ENCODE peak calls at places on chromosomes 3 and 15, in seven cellular contexts. F is K562, V is HCT116, J is H1, A is HepG2, B is SK-N-SH, Y is GM12878. R is an unnamed sample.
A peak's percentile ranks its signal among the peaks of the same experiment; 100 is the strongest.

GRCh38 chr15:99433026-99433756 is 132.6 kb upstream of the MEF2A start:
- DNase-seq in J (no peak), A (no peak), Y (no peak), V (no peak), B (no peak), F (peak; percentile 57), R (no peak)

GRCh38 chr15:55846108-55846707 is 103.3 kb upstream of the PRTG start:
- DNase-seq in Y (peak; percentile 35), A (peak; percentile 69), J (peak; percentile 31), F (peak; percentile 72), V (peak; percentile 57), B (peak; percentile 65), R (peak; percentile 18)

GRCh38 chr15:60223161-60223560 is 174.6 kb downstream of the ANXA2 start:
- DNase-seq in J (no peak), V (no peak), A (no peak), B (no peak), Y (no peak), F (no peak), R (no peak)

GRCh38 chr3:8886556-8886955 is 76.7 kb downstream of the RAD18 start:
- DNase-seq in V (no peak), F (no peak), A (no peak), J (no peak), Y (no peak), B (no peak), R (no peak)

GRCh38 chr3:146160964-146161724 is at the start of gene PLOD2:
- DNase-seq in A (peak; percentile 92), Y (no peak), F (peak; percentile 9), B (peak; percentile 54), V (peak; percentile 35), J (peak; percentile 36), R (peak; percentile 92)

GRCh38 chr3:133880287-133880686 is 15.4 kb downstream of the RAB6B start:
- DNase-seq in Y (no peak), B (no peak), F (no peak), V (no peak), A (no peak), J (no peak), R (no peak)

GRCh38 chr3:64138656-64139375 is 86.5 kb downstream of the PRICKLE2 start:
- DNase-seq in V (no peak), A (no peak), Y (no peak), B (no peak), J (no peak), F (no peak), R (no peak)

GRCh38 chr3:40516201-40516600 is 8.6 kb upstream of the ZNF621 start:
- DNase-seq in B (no peak), F (no peak), Y (no peak), V (no peak), A (no peak), J (no peak), R (no peak)

GRCh38 chr3:79724206-79724605 is 43.6 kb downstream of the ROBO1 start:
- DNase-seq in Y (no peak), V (no peak), A (peak; percentile 5), B (no peak), J (no peak), F (no peak), R (peak; percentile 33)

GRCh38 chr3:120569224-120569915 is 26.8 kb upstream of the NDUFB4 start:
- DNase-seq in Y (no peak), J (no peak), V (no peak), F (no peak), A (no peak), B (no peak), R (no peak)

GRCh38 chr3:140223631-140224030 is 288.6 kb downstream of the CLSTN2 start:
- DNase-seq in J (no peak), A (peak; percentile 10), B (no peak), Y (no peak), V (no peak), F (no peak), R (no peak)

GRCh38 chr3:27349832-27350231 is 19.4 kb downstream of the NEK10 start:
- DNase-seq in F (no peak), B (no peak), A (no peak), J (no peak), Y (peak; percentile 56), V (no peak), R (no peak)

GRCh38 chr3:184717608-184717995 is 5.7 kb upstream of the MAGEF1 start:
- DNase-seq in V (no peak), A (no peak), F (peak; percentile 2), Y (no peak), B (no peak), J (no peak), R (no peak)

GRCh38 chr3:114319453-114319852 is 25.6 kb downstream of the TIGIT start:
- DNase-seq in J (peak; percentile 27), Y (no peak), A (peak; percentile 54), B (no peak), V (no peak), F (no peak), R (peak; percentile 7)

GRCh38 chr3:16994842-16995535 is 110.2 kb downstream of the PLCL2 start:
- DNase-seq in F (no peak), J (no peak), A (no peak), Y (no peak), V (no peak), B (no peak), R (no peak)

GRCh38 chr15:40344631-40345120 is 3.9 kb upstream of the CCDC9B start:
- DNase-seq in Y (no peak), J (no peak), F (peak; percentile 81), B (peak; percentile 87), A (peak; percentile 45), V (no peak), R (peak; percentile 78)

GRCh38 chr3:153856932-153857331 is 264.3 kb upstream of the ARHGEF26 start:
- DNase-seq in B (no peak), F (no peak), V (no peak), A (no peak), J (no peak), Y (no peak), R (no peak)

DNA sequence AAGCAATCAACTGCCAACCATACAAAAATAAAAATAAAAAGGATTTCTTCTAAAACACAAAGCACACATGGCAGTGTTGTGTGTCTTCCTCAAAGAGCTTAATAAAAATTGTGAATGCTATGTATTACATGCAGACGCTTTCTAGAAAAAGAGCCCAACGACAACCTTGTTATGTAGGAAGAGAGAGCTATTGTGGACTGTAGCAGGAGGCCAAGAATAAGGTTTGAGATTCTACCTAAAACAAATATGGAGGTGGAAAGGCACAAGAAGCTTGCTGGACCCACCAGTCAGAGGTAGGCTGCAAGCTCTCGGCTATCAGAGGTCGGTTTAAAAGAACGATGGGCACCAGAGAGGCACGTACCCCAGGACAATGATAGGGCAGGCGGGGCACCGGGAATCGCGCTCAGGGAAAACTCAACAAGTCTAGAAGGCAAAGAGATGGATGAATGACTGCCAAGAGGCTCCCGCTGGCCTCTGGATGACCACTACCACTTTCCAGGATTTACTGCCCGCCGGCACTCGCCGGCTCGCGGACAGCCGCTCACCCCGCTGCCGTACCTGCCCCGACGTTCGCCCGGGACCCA is 1.1 kb downstream of the HDGFL3 start:
- DNase-seq in B (no peak), J (no peak), V (no peak), Y (no peak), A (no peak), F (no peak), R (peak; percentile 9)
- TF ChIP-seq JUND in B (no peak), J (no peak), V (no peak), Y (no peak), A (no peak), F (no peak), R (no peak)

GRCh38 chr3:178259703-178260102 is 276.5 kb upstream of the KCNMB2 start:
- DNase-seq in F (no peak), J (no peak), V (no peak), B (no peak), A (no peak), Y (no peak), R (no peak)

GRCh38 chr3:178258121-178258520 is 278.1 kb upstream of the KCNMB2 start:
- DNase-seq in F (no peak), A (no peak), Y (no peak), J (no peak), B (no peak), V (no peak), R (no peak)

GRCh38 chr3:178260887-178261286 is 275.3 kb upstream of the KCNMB2 start:
- DNase-seq in V (no peak), Y (no peak), A (no peak), J (no peak), B (peak; percentile 2), F (peak; percentile 29), R (no peak)

GRCh38 chr3:178267158-178267838 is 268.9 kb upstream of the KCNMB2 start:
- DNase-seq in J (no peak), A (no peak), F (no peak), B (no peak), V (no peak), Y (no peak), R (no peak)

DNA sequence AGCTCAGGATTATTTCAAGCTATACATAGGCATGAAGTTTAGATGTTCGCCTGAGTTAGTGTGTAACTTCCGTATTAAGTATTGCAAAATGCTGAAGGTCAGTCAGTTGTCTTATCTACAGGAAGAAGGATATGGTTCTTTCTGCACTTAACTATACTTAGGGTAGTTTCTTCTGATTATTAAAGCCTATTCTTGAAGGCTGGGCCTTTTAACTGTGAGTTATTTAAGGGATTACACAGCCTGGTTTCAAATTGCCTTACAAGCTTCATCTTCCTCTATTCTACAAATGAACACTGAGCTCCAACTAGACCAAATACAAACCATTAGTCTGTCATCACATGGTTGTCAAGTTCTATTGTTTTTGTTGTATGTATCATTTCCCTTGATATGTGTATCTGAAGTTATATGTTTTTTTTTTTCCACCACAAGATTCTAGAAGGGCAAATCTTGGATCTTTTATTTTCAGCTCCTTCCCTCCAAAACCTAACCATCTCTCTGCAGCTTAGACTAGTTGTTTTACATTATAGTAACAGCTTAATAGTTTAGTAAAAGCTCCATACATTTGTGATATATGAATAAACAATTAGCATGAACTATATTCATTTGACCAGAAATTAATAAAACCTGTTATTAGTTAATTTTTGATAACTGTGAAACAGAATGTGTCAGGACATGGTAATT is 272.9 kb upstream of the KCNMB2 start:
- DNase-seq in A (no peak), Y (no peak), B (no peak), V (no peak), F (no peak), J (no peak), R (no peak)
- TF ChIP-seq JUND in A (no peak), Y (no peak), B (no peak), V (no peak), F (no peak), J (no peak), R (no peak)

GRCh38 chr15:70054366-70054765 is 43.4 kb downstream of the TLE3 start:
- DNase-seq in B (no peak), Y (no peak), F (no peak), A (no peak), V (no peak), J (no peak), R (no peak)
- TF ChIP-seq JUND in B (no peak), Y (no peak), F (no peak), A (no peak), V (no peak), J (no peak), R (no peak)

GRCh38 chr3:35522450-35522849 is 116.9 kb upstream of the ARPP21 start:
- DNase-seq in V (no peak), B (no peak), Y (no peak), J (no peak), F (no peak), A (no peak), R (no peak)
- TF ChIP-seq JUND in V (no peak), B (no peak), Y (no peak), J (no peak), F (no peak), A (no peak), R (no peak)

R was measured in T47D.